ENCODE peak calls at places on chromosomes 3 and 15, in six cellular contexts. D is AG10803, S is Panc1, K is astrocyte, M is cardiac muscle cell, Y is foreskin fibroblast. W is an unnamed sample.

GRCh38 chr3:13011369-13012227 is 61.6 kb downstream of the IQSEC1 start:
- DNase-seq in D (no peak), S (no peak), K (no peak), M (no peak), Y (no peak), W (no peak)

GRCh38 chr15:44712108-44713005 is 1.0 kb downstream of the B2M start:
- DNase-seq in D (peak), S (no peak), K (peak), M (peak), Y (peak), W (no peak)

GRCh38 chr3:119352235-119352634 is 58.1 kb downstream of the ARHGAP31 start:
- DNase-seq in D (no peak), S (no peak), K (peak), M (no peak), Y (no peak), W (no peak)

GRCh38 chr3:174376346-174376745 is 482.8 kb upstream of the NAALADL2 start:
- DNase-seq in D (peak), S (no peak), K (peak), M (peak), Y (no peak), W (no peak)

GRCh38 chr3:11269007-11269406 is 3.2 kb upstream of the ATG7 start:
- DNase-seq in D (no peak), S (no peak), K (no peak), M (no peak), Y (no peak), W (no peak)

GRCh38 chr3:72317491-72317890 is 530.8 kb downstream of the SHQ1 start:
- DNase-seq in D (peak), S (no peak), K (no peak), M (no peak), Y (no peak), W (no peak)

GRCh38 chr3:21920431-21920830 is 169.4 kb upstream of the ZNF385D start:
- DNase-seq in D (peak), S (no peak), K (peak), M (peak), Y (peak), W (no peak)

GRCh38 chr3:48405343-48405881 is 24.5 kb downstream of the PLXNB1 start:
- DNase-seq in D (no peak), S (no peak), K (no peak), M (no peak), Y (no peak), W (no peak)

GRCh38 chr3:125085166-125085565 is 29.4 kb upstream of the HEG1 start:
- DNase-seq in D (no peak), S (no peak), K (no peak), M (no peak), Y (no peak), W (no peak)

GRCh38 chr15:96354731-96355560 is 24.4 kb downstream of the NR2F2 start:
- DNase-seq in D (peak), S (no peak), K (peak), M (peak), Y (peak), W (no peak)

GRCh38 chr15:96353378-96353930 is 23.0 kb downstream of the NR2F2 start:
- DNase-seq in D (no peak), S (no peak), K (no peak), M (no peak), Y (no peak), W (no peak)

GRCh38 chr15:96355561-96356129 is 25.1 kb downstream of the NR2F2 start:
- DNase-seq in D (no peak), S (no peak), K (no peak), M (no peak), Y (no peak), W (no peak)

GRCh38 chr15:96352594-96353377 is 22.3 kb downstream of the NR2F2 start:
- DNase-seq in D (no peak), S (no peak), K (peak), M (no peak), Y (no peak), W (no peak)

GRCh38 chr15:96353931-96354730 is 23.6 kb downstream of the NR2F2 start:
- DNase-seq in D (no peak), S (no peak), K (no peak), M (peak), Y (no peak), W (no peak)
- TF ChIP-seq CTCF in D (peak), S (peak), K (peak), M (peak), Y (peak), W (peak)

DNA sequence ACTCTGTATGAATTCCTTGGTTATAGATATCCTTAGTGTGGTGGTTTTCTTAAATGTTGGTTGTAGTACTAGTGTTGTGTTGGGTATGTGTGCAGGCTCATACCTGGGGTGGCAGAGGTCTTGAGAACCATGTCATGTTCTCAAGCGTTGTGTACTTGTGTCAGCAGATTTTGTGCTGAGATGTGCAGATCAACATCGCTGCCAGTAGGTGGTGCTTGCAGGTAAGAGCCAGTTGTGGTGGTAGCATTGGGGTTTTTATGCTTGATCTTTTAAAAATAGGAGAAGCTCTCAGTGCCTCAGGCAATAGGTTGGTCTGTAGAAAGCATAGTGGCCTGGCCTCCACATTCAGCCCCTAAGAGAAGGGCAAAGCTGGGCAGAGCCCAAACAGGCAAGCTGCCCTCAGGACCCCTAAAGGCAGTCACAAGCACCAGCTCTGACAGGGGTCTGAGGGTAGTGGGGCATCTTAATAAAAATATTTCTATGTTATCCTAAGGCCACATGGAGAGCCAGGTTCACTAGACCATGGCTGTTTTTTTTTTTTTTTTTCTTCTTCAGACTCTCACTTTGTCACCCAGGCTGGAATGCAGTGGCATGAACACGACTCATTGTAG is 164.0 kb downstream of the IL20RB start:
- DNase-seq in D (peak), S (peak), K (peak), M (peak), Y (peak), W (peak)
- TF ChIP-seq CTCF in D (peak), S (peak), K (peak), M (peak), Y (peak), W (peak)

GRCh38 chr3:182248349-182248880 is 536.7 kb downstream of the SOX2 start:
- DNase-seq in D (no peak), S (no peak), K (no peak), M (no peak), Y (no peak), W (no peak)
- TF ChIP-seq CTCF in D (no peak), S (peak), K (no peak), M (no peak), Y (no peak), W (peak)

GRCh38 chr3:51702156-51702555 is 4.7 kb upstream of the GRM2 start:
- DNase-seq in D (no peak), S (no peak), K (no peak), M (no peak), Y (no peak), W (no peak)

GRCh38 chr3:51703776-51704510 is 2.9 kb upstream of the GRM2 start:
- DNase-seq in D (no peak), S (no peak), K (no peak), M (no peak), Y (no peak), W (no peak)

GRCh38 chr3:51704511-51704950 is 2.3 kb upstream of the GRM2 start:
- DNase-seq in D (no peak), S (no peak), K (no peak), M (no peak), Y (no peak), W (no peak)

GRCh38 chr3:51705276-51706020 is 1.4 kb upstream of the GRM2 start:
- DNase-seq in D (no peak), S (no peak), K (no peak), M (no peak), Y (no peak), W (no peak)

DNA sequence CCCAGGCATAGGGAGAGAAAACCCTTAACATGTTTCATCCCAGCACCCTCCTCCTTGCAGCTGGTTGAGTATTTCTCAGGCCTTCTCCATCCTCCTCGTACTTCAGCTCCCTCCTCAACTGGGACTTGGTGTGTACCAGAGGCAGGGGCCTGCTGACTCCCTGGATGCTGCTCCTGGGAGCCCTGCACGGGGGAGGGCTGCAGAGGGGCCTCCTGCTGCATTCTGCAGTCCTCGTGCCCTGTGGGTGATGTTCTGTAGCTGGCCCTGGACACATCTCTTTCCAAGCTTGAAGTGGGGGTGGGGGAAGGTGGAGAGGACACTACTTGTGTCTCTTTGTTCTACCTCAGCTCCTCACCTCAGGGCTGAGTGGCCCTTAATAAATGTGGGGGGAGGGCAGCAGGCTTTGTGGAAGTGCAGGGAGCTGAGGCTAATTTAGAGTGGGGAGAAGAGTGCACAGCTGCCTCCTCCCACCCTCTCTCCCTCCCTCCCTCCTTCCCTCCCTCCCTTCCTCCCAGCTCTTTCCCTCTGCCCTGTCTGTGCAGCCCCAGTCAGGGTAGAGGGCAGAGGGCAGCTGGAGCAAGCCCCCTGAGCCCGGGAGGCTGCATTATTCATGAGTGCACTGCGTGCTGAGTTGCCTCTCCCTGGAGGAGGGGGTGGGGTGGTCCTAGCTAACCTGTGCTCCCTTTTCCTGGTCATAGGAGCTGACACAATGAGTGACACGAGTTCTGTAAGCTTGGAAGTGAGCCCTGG is 3.7 kb upstream of the GRM2 start:
- DNase-seq in D (no peak), S (no peak), K (no peak), M (no peak), Y (no peak), W (no peak)
- TF ChIP-seq CTCF in D (no peak), S (no peak), K (no peak), M (no peak), Y (no peak), W (no peak)